ENCODE peak calls at places on chromosomes 16 and 17, in four cellular contexts. W, A, Y and L are unnamed samples.

GRCh38 chr16:56354016-56354415 is 71.3 kb downstream of the AMFR start:
- DNase-seq in W (peak; percentile 4), A (no peak), Y (peak; percentile 6), L (peak; percentile 10)

GRCh38 chr17:9971991-9972390 is 66.9 kb upstream of the RCVRN start:
- DNase-seq in W (peak; percentile 66), A (no peak), Y (peak; percentile 62), L (peak; percentile 87)

GRCh38 chr16:70682239-70683145 is 3.4 kb downstream of the MTSS2 start:
- DNase-seq in W (no peak), A (no peak), Y (no peak), L (no peak)

GRCh38 chr16:71399801-71400563 is 41.5 kb downstream of the CALB2 start:
- DNase-seq in W (no peak), A (no peak), Y (no peak), L (no peak)

GRCh38 chr16:73319747-73320146 is 271.8 kb upstream of the ZFHX3 start:
- DNase-seq in W (no peak), A (no peak), Y (no peak), L (peak; percentile 24)

GRCh38 chr16:87416826-87417471 is 24.8 kb downstream of the MAP1LC3B start:
- DNase-seq in W (peak; percentile 42), A (peak; percentile 30), Y (peak; percentile 53), L (peak; percentile 67)

GRCh38 chr17:27076814-27077213 is 217.1 kb upstream of the WSB1 start:
- DNase-seq in W (no peak), A (no peak), Y (no peak), L (no peak)

GRCh38 chr16:14232106-14232890 is 161.2 kb downstream of the MRTFB start:
- DNase-seq in W (no peak), A (peak; percentile 53), Y (no peak), L (no peak)

GRCh38 chr17:37067555-37068111 is 118.9 kb downstream of the AATF start:
- DNase-seq in W (peak; percentile 71), A (peak; percentile 59), Y (peak; percentile 60), L (no peak)

GRCh38 chr16:72657791-72658190 is 390.1 kb downstream of the ZFHX3 start:
- DNase-seq in W (no peak), A (no peak), Y (no peak), L (no peak)

GRCh38 chr16:30541502-30542329 is 7.1 kb upstream of the ZNF747 start:
- DNase-seq in W (peak; percentile 69), A (no peak), Y (no peak), L (no peak)

GRCh38 chr16:31177136-31177535 is 2.8 kb upstream of the FUS start:
- DNase-seq in W (no peak), A (no peak), Y (no peak), L (no peak)

GRCh38 chr16:10954903-10955302 is 10.5 kb downstream of the CLEC16A start:
- DNase-seq in W (no peak), A (no peak), Y (no peak), L (no peak)

GRCh38 chr16:29974291-29975133 is 844 bp downstream of the TAOK2 start:
- DNase-seq in W (peak; percentile 35), A (peak; percentile 33), Y (no peak), L (peak; percentile 26)

GRCh38 chr17:44345497-44346026 is 460 bp downstream of the GRN start:
- DNase-seq in W (peak; percentile 66), A (peak; percentile 62), Y (peak; percentile 62), L (peak; percentile 60)

GRCh38 chr16:30985401-30986128 is 558 bp downstream of the HSD3B7 start:
- DNase-seq in W (peak; percentile 82), A (peak; percentile 92), Y (peak; percentile 46), L (peak; percentile 43)

GRCh38 chr17:39083270-39083669 is 68.2 kb downstream of the PLXDC1 start:
- DNase-seq in W (no peak), A (no peak), Y (no peak), L (no peak)

GRCh38 chr17:4539025-4539424 is 16.2 kb downstream of the MYBBP1A start:
- DNase-seq in W (no peak), A (no peak), Y (no peak), L (no peak)

GRCh38 chr17:4541328-4542002 is 13.7 kb downstream of the MYBBP1A start:
- DNase-seq in W (no peak), A (no peak), Y (no peak), L (no peak)

GRCh38 chr17:4539576-4540223 is 15.5 kb downstream of the MYBBP1A start:
- DNase-seq in W (no peak), A (no peak), Y (no peak), L (no peak)

GRCh38 chr17:4541041-4541327 is 14.2 kb downstream of the MYBBP1A start:
- DNase-seq in W (no peak), A (no peak), Y (no peak), L (no peak)

DNA sequence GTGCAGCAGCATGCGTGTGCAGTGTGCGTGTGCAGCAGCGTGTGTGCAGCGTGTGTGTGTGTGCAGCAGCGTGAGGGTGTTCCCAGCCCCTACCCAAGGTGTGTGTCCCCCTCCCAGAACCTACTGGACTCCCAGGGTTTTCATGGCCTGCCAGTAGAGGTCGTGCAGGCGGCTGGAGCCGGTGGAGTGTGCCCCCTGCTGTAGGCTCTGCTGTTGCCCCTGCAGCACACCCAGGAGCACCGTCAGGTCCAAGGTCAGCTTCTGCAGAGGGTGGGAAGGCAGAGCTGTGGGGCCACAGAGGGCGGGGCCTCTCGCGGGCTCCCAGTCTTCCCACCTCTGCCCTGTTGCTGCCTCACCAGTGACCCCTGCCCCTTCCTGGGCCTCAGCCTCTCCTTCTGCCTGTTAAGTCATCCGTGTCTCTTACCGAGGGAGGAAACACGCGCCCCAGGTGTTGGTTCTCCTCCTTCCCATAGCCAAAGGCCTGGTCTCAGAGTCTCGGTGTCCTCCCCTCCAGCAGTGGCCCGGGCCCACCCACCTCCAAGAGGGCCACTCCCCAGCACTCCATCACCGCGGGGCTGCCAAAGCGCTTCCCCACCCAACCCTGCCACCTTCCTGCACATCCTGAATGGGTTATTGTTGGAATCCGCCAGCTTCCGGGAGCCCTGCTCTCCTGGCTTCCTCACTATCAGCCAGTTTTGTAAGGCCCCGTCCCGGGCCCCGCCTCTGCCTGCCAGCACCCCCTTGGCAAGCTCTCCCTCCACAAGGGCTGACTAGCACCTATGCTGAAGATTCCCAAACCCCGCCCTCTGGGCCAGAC is 14.8 kb downstream of the MYBBP1A start:
- DNase-seq in W (no peak), A (no peak), Y (peak; percentile 24), L (no peak)
- TF ChIP-seq POLR2A in W (no peak), A (no peak), Y (no peak), L (no peak)

GRCh38 chr17:1484586-1485310 is 7.7 kb downstream of the MYO1C start:
- DNase-seq in W (peak; percentile 79), A (peak; percentile 88), Y (peak; percentile 76), L (peak; percentile 68)

GRCh38 chr17:1485748-1486376 is 6.6 kb downstream of the MYO1C start:
- DNase-seq in W (peak; percentile 76), A (peak; percentile 65), Y (peak; percentile 74), L (peak; percentile 61)

GRCh38 chr17:1484060-1484535 is 8.4 kb downstream of the MYO1C start:
- DNase-seq in W (no peak), A (no peak), Y (peak; percentile 45), L (no peak)

GRCh38 chr17:1486802-1487695 is 5.4 kb downstream of the MYO1C start:
- DNase-seq in W (peak; percentile 95), A (peak; percentile 66), Y (peak; percentile 73), L (peak; percentile 86)

GRCh38 chr17:1485311-1485747 is 7.2 kb downstream of the MYO1C start:
- DNase-seq in W (peak; percentile 60), A (peak; percentile 32), Y (peak; percentile 64), L (no peak)
- TF ChIP-seq POLR2A in W (no peak), A (no peak), Y (no peak), L (no peak)

GRCh38 chr17:43129671-43130010 is 4.5 kb upstream of the BRCA1 start:
- DNase-seq in W (no peak), A (no peak), Y (no peak), L (no peak)

GRCh38 chr17:43125967-43126910 is 1.1 kb upstream of the BRCA1 start:
- DNase-seq in W (peak; percentile 14), A (no peak), Y (no peak), L (no peak)

GRCh38 chr17:43126911-43127290 is 1.7 kb upstream of the BRCA1 start:
- DNase-seq in W (no peak), A (no peak), Y (no peak), L (no peak)

DNA sequence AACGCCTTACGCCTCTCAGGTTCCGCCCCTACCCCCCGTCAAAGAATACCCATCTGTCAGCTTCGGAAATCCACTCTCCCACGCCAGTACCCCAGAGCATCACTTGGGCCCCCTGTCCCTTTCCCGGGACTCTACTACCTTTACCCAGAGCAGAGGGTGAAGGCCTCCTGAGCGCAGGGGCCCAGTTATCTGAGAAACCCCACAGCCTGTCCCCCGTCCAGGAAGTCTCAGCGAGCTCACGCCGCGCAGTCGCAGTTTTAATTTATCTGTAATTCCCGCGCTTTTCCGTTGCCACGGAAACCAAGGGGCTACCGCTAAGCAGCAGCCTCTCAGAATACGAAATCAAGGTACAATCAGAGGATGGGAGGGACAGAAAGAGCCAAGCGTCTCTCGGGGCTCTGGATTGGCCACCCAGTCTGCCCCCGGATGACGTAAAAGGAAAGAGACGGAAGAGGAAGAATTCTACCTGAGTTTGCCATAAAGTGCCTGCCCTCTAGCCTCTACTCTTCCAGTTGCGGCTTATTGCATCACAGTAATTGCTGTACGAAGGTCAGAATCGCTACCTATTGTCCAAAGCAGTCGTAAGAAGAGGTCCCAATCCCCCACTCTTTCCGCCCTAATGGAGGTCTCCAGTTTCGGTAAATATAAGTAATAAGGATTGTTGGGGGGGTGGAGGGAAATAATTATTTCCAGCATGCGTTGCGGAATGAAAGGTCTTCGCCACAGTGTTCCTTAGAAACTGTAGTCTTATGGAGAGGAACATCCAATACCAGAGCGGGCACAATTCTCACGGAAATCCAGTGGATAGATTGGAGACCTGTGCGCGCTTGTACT is at the start of gene BRCA1:
- DNase-seq in W (peak; percentile 95), A (peak; percentile 99), Y (peak; percentile 94), L (peak; percentile 97)
- TF ChIP-seq POLR2A in W (peak; percentile 91), A (peak; percentile 87), Y (peak; percentile 41), L (no peak)

GRCh38 chr16:67029249-67030096 is 524 bp downstream of the CBFB start:
- DNase-seq in W (peak; percentile 69), A (peak; percentile 62), Y (peak; percentile 62), L (peak; percentile 77)
- TF ChIP-seq POLR2A in W (peak; percentile 53), A (peak; percentile 52), Y (peak; percentile 42), L (no peak)

DNA sequence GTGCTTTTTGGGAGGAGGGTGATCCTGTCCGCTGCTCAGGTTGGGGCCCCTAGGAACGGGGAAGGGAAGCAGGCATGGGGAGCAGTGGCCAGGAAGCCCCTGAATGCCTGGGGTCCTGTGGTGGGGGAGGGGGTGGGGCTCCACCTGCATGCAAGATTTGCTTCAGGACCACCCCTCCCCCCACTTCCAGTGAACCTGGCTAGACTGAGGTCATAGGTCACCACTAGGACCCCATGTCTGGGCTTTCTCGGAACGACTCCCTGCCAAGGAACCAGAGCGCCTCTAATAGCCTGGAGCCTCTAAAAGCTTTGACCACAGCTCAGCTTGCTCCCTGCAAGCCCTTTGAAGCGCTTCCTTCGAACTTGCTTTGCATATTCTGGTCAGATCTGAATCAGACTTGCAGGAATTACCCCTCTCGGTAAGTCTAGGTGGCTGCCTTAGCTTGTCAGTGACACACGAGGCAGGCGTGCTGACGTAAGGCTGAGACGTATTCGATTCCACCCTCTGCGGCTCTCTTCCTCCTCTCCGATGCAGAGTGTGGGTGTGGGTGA is 3.6 kb downstream of the SOCS3 start:
- DNase-seq in W (peak; percentile 81), A (peak; percentile 64), Y (peak; percentile 64), L (peak; percentile 51)
- TF ChIP-seq POLR2A in W (peak; percentile 29), A (peak; percentile 31), Y (no peak), L (no peak)